ENCODE peak calls at places on chromosomes 13 and 19, in seven cellular contexts. H is OCI-LY7, V is progenitor cell of endocrine pancreas, A is Karpas-422, F is C1 segment of cervical spinal cord, J is D341Med, R is GM23248. G is an unnamed sample.

GRCh38 chr19:34676697-34677385 is at the start of gene SCGB2B2:
- DNase-seq in V (no peak), J (peak), A (no peak), H (peak), R (no peak), F (no peak), G (no peak)

GRCh38 chr13:24016046-24016445 is 118.7 kb upstream of the C1QTNF9B start:
- DNase-seq in R (no peak), H (no peak), V (no peak), A (no peak), F (no peak), J (no peak), G (no peak)

GRCh38 chr13:65882810-65883209 is 1347.3 kb downstream of the PCDH9 start:
- DNase-seq in H (no peak), F (no peak), R (no peak), V (no peak), A (no peak), J (no peak), G (no peak)

GRCh38 chr13:112725346-112726017 is 35.6 kb downstream of the ATP11A start:
- DNase-seq in J (no peak), F (no peak), V (no peak), R (no peak), A (no peak), H (no peak), G (peak)

GRCh38 chr19:49136771-49137171 is 17.4 kb downstream of the PPFIA3 start:
- DNase-seq in A (no peak), V (no peak), R (no peak), H (no peak), F (no peak), J (no peak), G (no peak)

GRCh38 chr13:74556002-74556551 is 421.9 kb upstream of the KLF12 start:
- DNase-seq in J (no peak), H (no peak), R (no peak), F (no peak), A (no peak), V (no peak), G (no peak)

GRCh38 chr19:8702350-8702749 is 3.8 kb upstream of the ACTL9 start:
- DNase-seq in V (no peak), F (no peak), R (no peak), J (no peak), H (no peak), A (no peak), G (no peak)

GRCh38 chr19:35296644-35297514 is 4.9 kb downstream of the MAG start:
- DNase-seq in R (no peak), V (no peak), J (no peak), F (no peak), H (peak), A (peak), G (no peak)

GRCh38 chr19:2235396-2236284 is 489 bp downstream of the PLEKHJ1 start:
- DNase-seq in A (peak), F (no peak), H (peak), V (peak), R (peak), J (no peak), G (no peak)

GRCh38 chr13:80783926-80784325 is 443.0 kb upstream of the SPRY2 start:
- DNase-seq in A (no peak), R (no peak), F (no peak), V (no peak), H (no peak), J (no peak), G (no peak)

GRCh38 chr19:19485161-19485997 is 30.0 kb downstream of the TSSK6 start:
- DNase-seq in R (peak), H (no peak), J (no peak), V (no peak), A (peak), F (no peak), G (no peak)

GRCh38 chr19:50817941-50818858 is 5.4 kb downstream of the KLK1 start:
- DNase-seq in R (peak), J (peak), A (peak), H (peak), F (no peak), V (peak), G (no peak)

GRCh38 chr19:38614289-38614688 is 3.5 kb downstream of the MAP4K1 start:
- DNase-seq in H (no peak), J (no peak), F (no peak), A (no peak), V (no peak), R (no peak), G (no peak)

GRCh38 chr13:84400711-84401110 is 518.4 kb upstream of the SLITRK1 start:
- DNase-seq in V (no peak), F (no peak), J (no peak), A (no peak), H (no peak), R (peak), G (no peak)

GRCh38 chr13:33218426-33218825 is 67.1 kb downstream of the STARD13 start:
- DNase-seq in A (no peak), F (no peak), R (no peak), J (no peak), V (no peak), H (no peak), G (no peak)

GRCh38 chr19:10353793-10354391 is 14.5 kb upstream of the ICAM3 start:
- DNase-seq in H (peak), A (peak), V (peak), J (no peak), F (no peak), R (peak), G (no peak)

GRCh38 chr19:16936901-16937300 is 48.1 kb downstream of the F2RL3 start:
- DNase-seq in A (no peak), J (no peak), R (no peak), H (no peak), F (no peak), V (no peak), G (no peak)

GRCh38 chr19:8306235-8307054 is 1.7 kb downstream of the CD320 start:
- DNase-seq in J (no peak), V (peak), H (no peak), A (no peak), F (no peak), R (no peak), G (no peak)

GRCh38 chr13:26227396-26227971 is 5.4 kb upstream of the RNF6 start:
- DNase-seq in J (no peak), V (no peak), R (no peak), A (no peak), H (no peak), F (no peak), G (no peak)

GRCh38 chr13:29976535-29976934 is 126.1 kb upstream of the UBL3 start:
- DNase-seq in H (no peak), R (no peak), F (no peak), J (no peak), A (no peak), V (no peak), G (no peak)

GRCh38 chr13:25148005-25148798 is 23.9 kb downstream of the AMER2 start:
- DNase-seq in H (no peak), V (no peak), A (no peak), J (no peak), F (no peak), R (no peak), G (no peak)

GRCh38 chr13:50693755-50694154 is 149.7 kb downstream of the DLEU7 start:
- DNase-seq in V (no peak), R (peak), F (no peak), J (no peak), A (no peak), H (no peak), G (no peak)

GRCh38 chr13:44573071-44573470 is 3.1 kb downstream of the TSC22D1 start:
- DNase-seq in A (no peak), R (peak), J (no peak), H (no peak), F (no peak), V (no peak), G (no peak)

GRCh38 chr19:19782783-19783182 is 38.8 kb downstream of the ZNF506 start:
- DNase-seq in R (peak), A (no peak), V (no peak), F (no peak), J (no peak), H (no peak), G (no peak)

GRCh38 chr13:91722267-91722884 is 324.0 kb downstream of the GPC5 start:
- DNase-seq in J (peak), V (no peak), R (peak), H (peak), F (no peak), A (peak), G (peak)

GRCh38 chr19:54154603-54155345 is 4.7 kb downstream of the LENG1 start:
- DNase-seq in A (no peak), F (no peak), J (no peak), H (no peak), V (no peak), R (peak), G (no peak)

GRCh38 chr19:29612801-29613595 is 6.9 kb downstream of the POP4 start:
- DNase-seq in F (no peak), J (no peak), R (no peak), V (no peak), H (no peak), A (no peak), G (no peak)

GRCh38 chr13:79385694-79386093 is 20.4 kb downstream of the RBM26 start:
- DNase-seq in J (no peak), F (no peak), A (no peak), R (peak), H (no peak), V (no peak), G (no peak)

GRCh38 chr13:55190996-55191395 is 1949.7 kb upstream of the PRR20A start:
- DNase-seq in J (no peak), A (no peak), F (no peak), R (no peak), V (no peak), H (no peak), G (no peak)

GRCh38 chr13:57627663-57628062 is 3.9 kb upstream of the PCDH17 start:
- DNase-seq in R (peak), A (peak), F (no peak), H (peak), V (no peak), J (peak), G (no peak)

G was measured in NCI-H2081 treated with DMSO at 0.1 percent for 48 hours.